ENCODE peak calls at places on chromosome 18, in six cellular contexts. I, G, M, R, X and Y are unnamed samples.
A peak's percentile ranks its signal among the peaks of the same experiment; 100 is the strongest.

GRCh38 chr18:40412410-40412809 is 1542.6 kb upstream of the PIK3C3 start:
- DNase-seq in R (no peak), G (no peak), M (no peak), I (no peak), X (no peak), Y (no peak)

GRCh38 chr18:75132931-75133525 is 75.9 kb downstream of the PTGR3 start:
- DNase-seq in I (no peak), M (peak; percentile 38), G (no peak), R (peak; percentile 59), X (no peak), Y (no peak)

GRCh38 chr18:49849331-49850217 is 36.2 kb upstream of the ACAA2 start:
- DNase-seq in X (peak; percentile 63), G (no peak), I (no peak), M (peak; percentile 93), R (peak; percentile 98), Y (no peak)

GRCh38 chr18:56043691-56044090 is 455.7 kb upstream of the TCF4 start:
- DNase-seq in R (no peak), G (peak; percentile 28), I (no peak), X (no peak), M (no peak), Y (no peak)

GRCh38 chr18:5964996-5965395 is 69.7 kb upstream of the TMEM200C start:
- DNase-seq in G (no peak), X (no peak), M (no peak), R (no peak), I (no peak), Y (no peak)

GRCh38 chr18:48928787-48929186 is 22.0 kb downstream of the SMAD7 start:
- DNase-seq in M (peak; percentile 94), R (no peak), I (peak; percentile 95), G (no peak), X (no peak), Y (no peak)

GRCh38 chr18:13377496-13377895 is 158.9 kb downstream of the LDLRAD4 start:
- DNase-seq in R (no peak), X (no peak), M (peak; percentile 49), I (no peak), G (no peak), Y (no peak)

GRCh38 chr18:59846814-59847490 is 52.8 kb upstream of the PMAIP1 start:
- DNase-seq in I (peak; percentile 51), M (peak; percentile 87), G (no peak), R (peak; percentile 53), X (peak; percentile 26), Y (peak; percentile 84)

GRCh38 chr18:62526098-62527025 is 3.5 kb downstream of the ZCCHC2 start:
- DNase-seq in G (peak; percentile 69), X (no peak), R (peak; percentile 83), I (peak; percentile 51), M (peak; percentile 90), Y (peak; percentile 87)

GRCh38 chr18:66193938-66194337 is 410.0 kb downstream of the CDH19 start:
- DNase-seq in G (no peak), I (no peak), M (no peak), X (no peak), R (no peak), Y (no peak)

GRCh38 chr18:11096411-11096810 is 53.0 kb downstream of the PIEZO2 start:
- DNase-seq in M (no peak), I (no peak), R (no peak), X (no peak), G (no peak), Y (no peak)

GRCh38 chr18:46894124-46894523 is 23.2 kb downstream of the PIAS2 start:
- DNase-seq in X (no peak), M (no peak), R (no peak), I (no peak), G (no peak), Y (no peak)

GRCh38 chr18:76208632-76209308 is 286.3 kb downstream of the ZNF516 start:
- DNase-seq in M (no peak), I (peak; percentile 44), G (no peak), X (no peak), R (no peak), Y (no peak)

GRCh38 chr18:71168576-71169145 is 879.8 kb downstream of the SOCS6 start:
- DNase-seq in M (no peak), I (no peak), X (no peak), G (no peak), R (no peak), Y (no peak)

GRCh38 chr18:31612124-31612523 is 20.4 kb downstream of the TTR start:
- DNase-seq in M (no peak), I (no peak), G (no peak), X (no peak), R (no peak), Y (no peak)

GRCh38 chr18:52287151-52287550 is 52.8 kb upstream of the DCC start:
- DNase-seq in G (no peak), I (no peak), X (no peak), M (no peak), R (no peak), Y (no peak)

GRCh38 chr18:36461551-36461987 is 164.1 kb downstream of the FHOD3 start:
- DNase-seq in X (no peak), I (no peak), G (no peak), R (no peak), M (no peak), Y (no peak)

GRCh38 chr18:36813753-36814130 is 15.1 kb downstream of the TPGS2 start:
- DNase-seq in I (no peak), R (no peak), X (no peak), M (no peak), G (no peak), Y (no peak)

GRCh38 chr18:59767732-59768131 is 70.5 kb upstream of the CCBE1 start:
- DNase-seq in M (no peak), R (no peak), I (no peak), X (no peak), G (no peak), Y (no peak)

GRCh38 chr18:48034651-48035555 is 104.4 kb upstream of the SMAD2 start:
- DNase-seq in I (no peak), M (peak; percentile 24), X (no peak), G (no peak), R (no peak), Y (no peak)

GRCh38 chr18:58699551-58699950 is 28.3 kb downstream of the MALT1 start:
- DNase-seq in R (peak; percentile 17), I (no peak), G (no peak), M (no peak), X (no peak), Y (no peak)

GRCh38 chr18:55064073-55064472 is 104.8 kb upstream of the CCDC68 start:
- DNase-seq in G (no peak), R (no peak), I (no peak), M (no peak), X (no peak), Y (no peak)

GRCh38 chr18:24015897-24016631 is 1.5 kb downstream of the TTC39C start:
- DNase-seq in I (no peak), X (no peak), M (no peak), R (no peak), G (no peak), Y (no peak)

GRCh38 chr18:63025251-63025710 is 294.3 kb downstream of the BCL2 start:
- DNase-seq in G (no peak), X (no peak), R (peak; percentile 56), M (no peak), I (peak; percentile 27), Y (no peak)

DNA sequence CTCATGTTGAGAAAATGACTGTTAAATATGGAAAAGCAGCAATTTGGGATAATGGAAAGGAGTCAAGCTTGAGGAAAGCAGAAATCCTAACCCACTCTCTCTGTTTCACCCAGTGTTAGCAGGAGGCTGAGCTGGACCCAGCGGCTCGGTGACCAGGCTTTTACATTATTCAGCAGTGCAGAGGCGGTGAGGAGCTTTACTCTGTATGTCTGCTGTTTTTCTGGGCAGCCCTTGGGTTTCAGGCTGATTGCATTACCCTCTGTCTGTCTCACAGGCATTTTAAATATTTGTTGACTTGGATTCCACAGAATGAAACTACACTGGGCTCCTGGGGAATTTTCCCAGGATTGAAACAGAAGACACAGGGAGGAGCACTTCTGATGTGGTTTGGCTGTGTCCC is 368.0 kb downstream of the GALR1 start:
- DNase-seq in M (no peak), I (no peak), R (no peak), G (no peak), X (no peak), Y (no peak)
- TF ChIP-seq CTCF in M (no peak), I (no peak), R (no peak), G (no peak), X (no peak), Y (no peak)

DNA sequence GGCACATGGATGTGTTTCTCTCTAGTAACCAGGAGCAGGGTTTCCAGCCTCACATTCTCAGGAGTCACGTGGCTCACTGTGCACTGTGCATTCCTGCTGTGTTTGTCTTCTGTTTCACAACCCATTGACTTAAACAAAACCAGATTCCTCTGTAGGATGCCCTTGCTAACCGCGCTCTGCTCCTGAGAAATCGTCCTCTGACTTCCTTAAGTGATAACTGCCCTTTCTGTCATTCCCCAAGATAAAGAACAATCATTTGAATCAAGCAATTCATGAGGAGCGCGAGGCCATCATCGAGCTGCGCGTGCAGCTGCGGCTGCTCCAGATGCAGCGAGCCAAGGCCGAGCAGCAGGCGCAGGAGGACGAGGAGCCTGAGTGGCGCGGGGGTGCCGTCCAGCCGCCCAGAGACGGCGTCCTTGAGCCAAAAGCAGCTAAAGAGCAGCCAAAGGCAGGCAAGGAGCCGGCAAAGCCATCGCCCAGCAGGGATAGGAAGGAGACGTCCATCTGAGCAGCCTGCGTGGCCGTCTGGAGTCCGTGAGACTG is 60.2 kb downstream of the RALBP1 start:
- DNase-seq in X (peak; percentile 86), I (no peak), M (no peak), G (no peak), R (peak; percentile 43), Y (no peak)
- TF ChIP-seq CTCF in X (no peak), I (no peak), M (no peak), G (no peak), R (no peak), Y (no peak)

DNA sequence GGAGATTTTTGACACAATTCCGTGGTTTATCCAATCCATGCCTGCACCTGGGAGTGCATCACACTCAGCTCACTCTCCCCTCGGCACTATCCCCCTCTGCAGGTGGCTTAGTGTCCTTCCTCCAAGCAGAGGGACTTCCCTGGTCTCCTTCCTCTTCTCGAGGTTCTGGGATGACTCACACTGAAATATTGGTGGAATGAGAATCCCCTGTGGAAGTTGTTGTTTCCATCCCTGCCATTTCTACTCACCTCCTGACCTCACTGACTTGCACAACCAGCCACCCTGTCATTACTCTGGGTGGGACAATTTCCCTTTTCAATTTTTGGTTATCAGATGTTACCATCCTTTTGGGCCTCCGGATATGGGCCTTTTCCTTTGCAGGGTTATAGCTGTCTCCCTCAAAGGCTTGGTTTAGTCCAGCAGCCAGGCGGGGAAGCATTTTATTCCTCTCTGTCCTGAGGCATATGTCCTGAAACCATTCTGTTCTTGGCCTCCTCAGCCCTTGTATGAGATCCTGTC is 59.9 kb downstream of the PTPRM start:
- DNase-seq in R (peak; percentile 85), G (no peak), M (no peak), X (peak; percentile 20), I (no peak), Y (no peak)
- TF ChIP-seq CTCF in R (no peak), G (no peak), M (no peak), X (peak; percentile 20), I (no peak), Y (no peak)

DNA sequence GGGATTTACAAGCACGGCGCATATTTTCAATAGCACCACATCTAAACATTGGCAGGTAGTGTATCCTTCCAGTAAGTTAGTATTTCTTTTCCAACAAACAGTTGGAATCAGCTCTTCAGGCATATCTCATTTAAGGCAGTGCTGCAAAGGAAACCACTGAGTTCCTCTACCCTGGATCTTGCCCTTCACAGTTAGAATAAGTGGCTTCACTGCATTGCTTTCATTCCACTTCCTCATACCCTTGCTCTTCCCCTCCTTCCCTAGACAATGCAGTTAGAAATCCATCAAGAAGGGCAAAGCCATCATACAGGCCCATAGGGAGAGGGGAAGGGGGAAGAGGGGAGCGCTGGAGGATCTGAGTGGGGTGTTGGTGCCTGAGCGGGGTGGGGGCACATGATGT is 173.7 kb downstream of the FBXO15 start:
- DNase-seq in M (no peak), I (no peak), R (no peak), G (no peak), X (no peak), Y (no peak)
- TF ChIP-seq CTCF in M (no peak), I (no peak), R (no peak), G (no peak), X (no peak), Y (no peak)

GRCh38 chr18:44589709-44590108 is 91.0 kb upstream of the SETBP1 start:
- DNase-seq in X (no peak), R (peak; percentile 78), G (no peak), M (no peak), I (no peak), Y (no peak)
- TF ChIP-seq CTCF in X (no peak), R (no peak), G (no peak), M (no peak), I (no peak), Y (no peak)